ENCODE peak calls at places on chromosomes 5 and 9, in ten cellular contexts. C is RWPE1; P is K562; R is heart right ventricle; S is HCT116; T is cardiac muscle cell; X is activated CD8-positive, alpha-beta T cell treated with anti-CD3 and anti-CD28 coated beads for 36 hours; Q is cardiac fibroblast; E is mesothelial cell of epicardium; I is CD4-positive, alpha-beta T cell. Y is an unnamed sample.

GRCh38 chr5:119287547-119288073 is 68.2 kb upstream of the TNFAIP8 start:
- DNase-seq in I (peak; percentile 30), E (no peak), S (no peak), Q (peak; percentile 31), P (no peak), C (peak; percentile 37), X (peak; percentile 63), T (no peak), R (no peak), Y (no peak)

GRCh38 chr9:90942555-90942954 is 140.9 kb downstream of the SYK start:
- DNase-seq in Q (no peak), S (no peak), I (no peak), X (no peak), R (no peak), E (no peak), T (no peak), P (no peak), C (peak; percentile 99), Y (no peak)

GRCh38 chr9:130634801-130635200 is 29.6 kb upstream of the PRDM12 start:
- DNase-seq in C (no peak), P (no peak), S (no peak), R (no peak), T (no peak), E (no peak), I (no peak), Q (no peak), X (no peak), Y (no peak)

GRCh38 chr9:97557606-97558095 is 56.2 kb downstream of the TMOD1 start:
- DNase-seq in X (no peak), T (no peak), E (no peak), R (peak; percentile 72), I (no peak), C (no peak), P (no peak), Q (peak; percentile 10), S (no peak), Y (no peak)

GRCh38 chr9:136171009-136171800 is 33.7 kb downstream of the LHX3 start:
- DNase-seq in S (no peak), R (no peak), T (peak; percentile 69), I (no peak), Q (no peak), C (no peak), E (no peak), P (no peak), X (no peak), Y (no peak)

GRCh38 chr5:52743012-52743411 is 44.7 kb upstream of the ITGA1 start:
- DNase-seq in P (no peak), I (no peak), C (no peak), X (peak; percentile 33), T (no peak), E (no peak), S (no peak), Q (no peak), R (no peak), Y (no peak)

GRCh38 chr9:136803551-136804508 is 3.9 kb upstream of the RABL6 start:
- DNase-seq in E (no peak), Q (no peak), P (no peak), I (no peak), S (no peak), T (no peak), X (no peak), C (no peak), R (no peak), Y (no peak)

GRCh38 chr5:850511-851006 is at the start of gene ZDHHC11:
- DNase-seq in S (no peak), I (no peak), E (no peak), X (no peak), T (no peak), Q (no peak), C (no peak), R (peak; percentile 44), P (peak; percentile 72), Y (no peak)

GRCh38 chr5:116409591-116410296 is 164.9 kb downstream of the SEMA6A start:
- DNase-seq in T (no peak), R (no peak), Q (no peak), X (no peak), P (no peak), E (no peak), S (no peak), I (no peak), C (no peak), Y (no peak)

GRCh38 chr5:1048861-1049838 is 40.5 kb downstream of the NKD2 start:
- DNase-seq in S (no peak), C (no peak), P (no peak), X (no peak), Q (no peak), T (no peak), I (no peak), R (no peak), E (no peak), Y (no peak)

GRCh38 chr5:76514254-76514653 is 108.9 kb downstream of the F2RL2 start:
- DNase-seq in R (no peak), T (no peak), P (no peak), S (no peak), Q (no peak), I (no peak), X (no peak), E (no peak), C (no peak), Y (no peak)

GRCh38 chr9:94135222-94135621 is 51.0 kb downstream of the PTPDC1 start:
- DNase-seq in I (no peak), C (peak; percentile 68), P (no peak), X (no peak), S (no peak), E (no peak), R (no peak), T (no peak), Q (peak; percentile 99), Y (no peak)

GRCh38 chr9:136237486-136238341 is 7.9 kb downstream of the QSOX2 start:
- DNase-seq in X (no peak), Q (no peak), C (no peak), R (no peak), E (no peak), S (no peak), I (no peak), P (peak; percentile 63), T (no peak), Y (no peak)

DNA sequence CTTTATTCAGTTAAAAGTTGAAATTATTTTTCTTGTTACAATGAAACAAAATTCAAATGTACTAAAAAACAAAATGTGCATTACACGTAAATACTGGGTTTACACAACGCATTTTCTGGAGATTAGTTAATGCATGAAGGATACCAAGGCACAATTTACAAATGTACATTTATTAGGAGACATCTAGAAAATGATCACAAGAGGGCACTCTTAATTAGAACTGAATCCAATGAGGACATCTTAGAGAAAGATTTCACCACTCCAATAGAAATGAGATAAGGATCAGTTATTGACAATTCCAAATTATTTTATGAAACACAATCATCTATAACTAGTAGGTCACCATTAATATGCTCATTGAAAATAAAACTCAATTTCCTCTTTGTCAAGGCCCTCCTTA is 36.6 kb upstream of the CDH12 start:
- DNase-seq in C (peak; percentile 18), X (no peak), E (no peak), P (no peak), S (no peak), Q (no peak), T (no peak), R (no peak), I (no peak), Y (no peak)
- TF ChIP-seq CTCF in C (peak; percentile 64), X (no peak), E (no peak), P (no peak), S (no peak), Q (no peak), T (no peak), R (no peak), I (no peak), Y (no peak)

DNA sequence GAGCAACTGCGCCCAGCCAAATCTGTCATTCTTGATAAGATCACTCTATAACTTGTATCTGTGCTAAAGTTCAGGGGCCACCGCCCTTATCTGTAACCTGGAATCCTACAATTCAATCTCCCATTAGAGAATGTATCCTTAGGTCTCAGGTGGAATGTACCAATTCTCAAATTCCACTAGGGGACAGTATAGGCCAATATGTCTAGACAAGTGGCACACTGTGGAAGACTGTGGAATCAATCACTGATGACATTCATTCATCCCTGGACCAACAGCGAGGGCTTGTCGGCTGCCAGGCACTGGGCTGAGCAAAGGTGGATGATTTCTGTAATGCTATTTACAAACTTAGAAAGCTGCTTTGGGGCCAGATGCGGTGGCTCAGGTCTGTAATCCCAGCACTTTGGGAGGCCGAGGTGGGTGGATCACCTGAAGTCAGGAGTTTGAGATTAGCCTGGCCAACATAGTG is 28.7 kb upstream of the MEGF9 start:
- DNase-seq in S (peak; percentile 29), Q (peak; percentile 61), T (peak; percentile 30), C (peak; percentile 66), E (no peak), R (no peak), P (peak; percentile 47), X (no peak), I (no peak), Y (no peak)
- TF ChIP-seq CTCF in S (peak; percentile 57), Q (peak; percentile 77), T (peak; percentile 64), C (peak; percentile 66), E (peak; percentile 54), R (peak; percentile 68), P (peak; percentile 86), X (peak; percentile 79), I (peak; percentile 68), Y (peak; percentile 61)

GRCh38 chr9:73083519-73083918 is 68.1 kb upstream of the ANXA1 start:
- DNase-seq in I (no peak), S (no peak), Q (no peak), C (no peak), E (no peak), P (no peak), X (no peak), R (no peak), T (no peak), Y (no peak)

GRCh38 chr9:73080110-73080683 is 71.5 kb upstream of the ANXA1 start:
- DNase-seq in R (no peak), T (no peak), S (no peak), X (no peak), P (no peak), C (no peak), I (no peak), E (no peak), Q (no peak), Y (no peak)

GRCh38 chr9:73079326-73079725 is 72.3 kb upstream of the ANXA1 start:
- DNase-seq in E (no peak), S (peak; percentile 72), T (no peak), C (peak; percentile 21), I (no peak), Q (peak; percentile 8), X (no peak), P (no peak), R (no peak), Y (no peak)

GRCh38 chr9:73077625-73078030 is 74.0 kb upstream of the ANXA1 start:
- DNase-seq in X (no peak), T (no peak), C (no peak), P (no peak), S (no peak), E (no peak), Q (no peak), I (no peak), R (no peak), Y (no peak)

GRCh38 chr9:73081979-73082657 is 69.5 kb upstream of the ANXA1 start:
- DNase-seq in Q (peak; percentile 76), R (no peak), C (peak; percentile 57), T (peak; percentile 63), S (peak; percentile 41), I (no peak), X (peak; percentile 10), E (no peak), P (peak; percentile 13), Y (peak; percentile 22)
- TF ChIP-seq CTCF in Q (peak; percentile 84), R (peak; percentile 79), C (peak; percentile 83), T (peak; percentile 88), S (peak; percentile 57), I (peak; percentile 72), X (peak; percentile 71), E (peak; percentile 68), P (peak; percentile 54), Y (peak; percentile 80)

GRCh38 chr9:126556560-126557250 is 57.0 kb upstream of the LMX1B start:
- DNase-seq in E (no peak), T (no peak), X (no peak), S (no peak), C (no peak), Q (no peak), P (no peak), R (no peak), I (no peak), Y (no peak)
- TF ChIP-seq CTCF in E (no peak), T (no peak), X (no peak), S (no peak), C (no peak), Q (no peak), P (no peak), R (no peak), I (no peak), Y (no peak)

Y was measured in endothelial cell.